ENCODE peak calls at places on chromosome 13, in eight cellular contexts. R is CD4-positive, alpha-beta T cell; V is left colon; B is breast epithelium; T is AG20443; H is stimulated activated CD4-positive, alpha-beta T cell treated with anti-CD3 and anti-CD28 coated beads, Interleukin-4, amount 100 ng/mL, for 48 hours; J is T-helper 22 cell; D is lower lobe of right lung. Q is an unnamed sample.

GRCh38 chr13:94968040-94968756 is 255.9 kb upstream of the SOX21 start:
- DNase-seq in T (peak), V (no peak), R (no peak), B (no peak), H (no peak), D (no peak), J (no peak), Q (peak)

GRCh38 chr13:103517066-103517767 is 451.0 kb upstream of the SLC10A2 start:
- DNase-seq in D (no peak), J (no peak), R (no peak), V (no peak), T (no peak), B (no peak), H (no peak), Q (no peak)

GRCh38 chr13:37715606-37716015 is 117.0 kb upstream of the POSTN start:
- DNase-seq in J (no peak), R (no peak), V (no peak), H (no peak), B (no peak), D (no peak), T (no peak), Q (no peak)

GRCh38 chr13:98475521-98475920 is 101.4 kb downstream of the STK24 start:
- DNase-seq in D (peak), B (no peak), J (no peak), V (peak), T (no peak), R (no peak), H (no peak), Q (no peak)

GRCh38 chr13:25971499-25972145 is 80.2 kb downstream of the SHISA2 start:
- DNase-seq in H (no peak), D (no peak), V (no peak), J (peak), B (no peak), R (peak), T (no peak), Q (no peak)

GRCh38 chr13:41099986-41100385 is 32.6 kb downstream of the KBTBD6 start:
- DNase-seq in B (no peak), J (no peak), D (no peak), T (no peak), V (no peak), R (no peak), H (no peak), Q (no peak)

GRCh38 chr13:23876265-23876664 is 12.9 kb downstream of the MIPEP start:
- DNase-seq in J (no peak), H (no peak), R (no peak), V (peak), D (no peak), B (no peak), T (peak), Q (peak)

GRCh38 chr13:51549050-51549449 is 35.2 kb upstream of the WDFY2 start:
- DNase-seq in B (no peak), R (no peak), D (peak), J (no peak), H (no peak), T (no peak), V (peak), Q (no peak)

GRCh38 chr13:93144031-93144430 is 82.6 kb upstream of the GPC6 start:
- DNase-seq in J (no peak), R (no peak), H (no peak), B (no peak), T (no peak), V (no peak), D (no peak), Q (no peak)

GRCh38 chr13:58573742-58574141 is 942.2 kb downstream of the PCDH17 start:
- DNase-seq in V (no peak), T (no peak), J (no peak), R (no peak), D (no peak), B (no peak), H (no peak), Q (no peak)

Q was measured in AG08396.